ENCODE peak calls at places on chromosome 7, in five cellular contexts. Y, F, Z, M and K are unnamed samples.
A peak's percentile ranks its signal among the peaks of the same experiment; 100 is the strongest.

GRCh38 chr7:23012797-23013714 is 874 bp downstream of the HYCC1 start:
- DNase-seq in Y (peak; percentile 62), M (peak; percentile 33), Z (no peak), F (no peak), K (no peak)

GRCh38 chr7:24894670-24895221 is 85.2 kb downstream of the OSBPL3 start:
- DNase-seq in Z (no peak), Y (peak; percentile 56), F (no peak), M (no peak), K (no peak)

GRCh38 chr7:137768371-137768770 is 78.4 kb downstream of the DGKI start:
- DNase-seq in Y (no peak), F (no peak), M (no peak), Z (no peak), K (no peak)

GRCh38 chr7:124765401-124766352 is at the start of gene GPR37:
- DNase-seq in M (no peak), F (peak; percentile 34), Z (peak; percentile 78), Y (peak; percentile 95), K (peak; percentile 33)

GRCh38 chr7:26090927-26091519 is 61.0 kb upstream of the NFE2L3 start:
- DNase-seq in Y (peak; percentile 80), M (no peak), F (peak; percentile 82), Z (peak; percentile 26), K (peak; percentile 70)

GRCh38 chr7:158987691-158988090 is 131.3 kb downstream of the DYNC2I1 start:
- DNase-seq in Y (no peak), M (no peak), F (no peak), Z (no peak), K (no peak)

GRCh38 chr7:144777005-144777814 is 58.6 kb downstream of the TPK1 start:
- DNase-seq in Y (no peak), Z (no peak), F (no peak), M (no peak), K (no peak)

GRCh38 chr7:153524070-153524601 is 528.1 kb upstream of the DPP6 start:
- DNase-seq in F (no peak), Y (no peak), Z (no peak), M (peak; percentile 54), K (no peak)

GRCh38 chr7:157464971-157465481 is 128.2 kb downstream of the DNAJB6 start:
- DNase-seq in F (no peak), Y (no peak), Z (no peak), M (no peak), K (no peak)

GRCh38 chr7:28466885-28467284 is 54.6 kb downstream of the CREB5 start:
- DNase-seq in Y (no peak), M (no peak), Z (no peak), F (no peak), K (no peak)

GRCh38 chr7:68505721-68506120 is 1092.6 kb upstream of the AUTS2 start:
- DNase-seq in Y (no peak), Z (no peak), M (no peak), F (no peak), K (no peak)

GRCh38 chr7:50690541-50691011 is 92.1 kb downstream of the GRB10 start:
- DNase-seq in F (peak; percentile 43), Z (no peak), Y (no peak), M (no peak), K (peak; percentile 36)

GRCh38 chr7:4103352-4104091 is 578.6 kb upstream of the FOXK1 start:
- DNase-seq in F (peak; percentile 2), Z (no peak), Y (peak; percentile 62), M (no peak), K (no peak)

GRCh38 chr7:149837620-149838223 is 453 bp upstream of the ZNF862 start:
- DNase-seq in M (no peak), Y (no peak), Z (no peak), F (no peak), K (no peak)

GRCh38 chr7:5695037-5695708 is 86.3 kb downstream of the RNF216 start:
- DNase-seq in M (no peak), F (peak; percentile 78), Y (no peak), Z (peak; percentile 80), K (peak; percentile 85)

GRCh38 chr7:28654111-28654510 is 241.8 kb downstream of the CREB5 start:
- DNase-seq in Z (no peak), F (no peak), M (no peak), Y (no peak), K (no peak)

GRCh38 chr7:74023037-74023436 is 4.9 kb upstream of the ELN start:
- DNase-seq in Z (no peak), F (peak; percentile 63), M (peak; percentile 68), Y (peak; percentile 83), K (peak; percentile 53)

GRCh38 chr7:111104710-111105109 is 13.8 kb downstream of the LRRN3 start:
- DNase-seq in Y (no peak), F (no peak), M (no peak), Z (no peak), K (no peak)

GRCh38 chr7:149220534-149220933 is 18.9 kb upstream of the ZNF212 start:
- DNase-seq in Z (no peak), M (no peak), F (peak; percentile 56), Y (peak; percentile 51), K (peak; percentile 65)

GRCh38 chr7:134701272-134701671 is 54.6 kb downstream of the BPGM start:
- DNase-seq in Y (peak; percentile 48), M (no peak), F (peak; percentile 55), Z (no peak), K (peak; percentile 63)

GRCh38 chr7:66150471-66150870 is 35.8 kb downstream of the CRCP start:
- DNase-seq in M (peak; percentile 61), F (peak; percentile 90), Z (no peak), Y (peak; percentile 51), K (peak; percentile 92)

GRCh38 chr7:27046854-27047549 is 48.8 kb downstream of the HOXA1 start:
- DNase-seq in M (no peak), F (peak; percentile 13), Y (no peak), Z (peak; percentile 6), K (peak; percentile 89)

GRCh38 chr7:34247468-34247867 is 342.1 kb downstream of the BMPER start:
- DNase-seq in Z (no peak), Y (no peak), M (no peak), F (peak; percentile 4), K (peak; percentile 75)

GRCh38 chr7:29565982-29566746 is 2.5 kb downstream of the PRR15 start:
- DNase-seq in F (peak; percentile 40), M (no peak), Z (no peak), Y (peak; percentile 79), K (no peak)

DNA sequence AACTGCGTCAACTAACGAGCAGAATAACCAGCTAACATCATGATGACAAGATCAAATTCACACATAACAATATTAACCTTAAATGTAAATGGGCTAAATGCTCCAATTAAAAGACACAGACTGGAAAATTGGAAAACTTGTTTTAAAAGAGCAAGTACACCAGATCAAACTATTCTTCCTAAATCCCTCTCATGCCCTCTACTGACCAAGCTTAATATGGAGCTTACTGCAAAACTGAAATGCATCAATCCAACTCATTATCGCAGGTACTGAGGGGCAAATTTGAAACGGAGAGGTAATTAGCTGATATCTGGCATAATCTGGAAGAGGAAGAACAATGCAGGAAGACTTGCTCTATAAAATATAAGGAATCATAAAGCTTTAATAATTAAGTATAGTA is 1223.8 kb downstream of the NXPH1 start:
- DNase-seq in M (no peak), Z (no peak), F (no peak), Y (no peak), K (no peak)
- TF ChIP-seq CTCF in M (no peak), Z (no peak), F (no peak), Y (no peak), K (no peak)

DNA sequence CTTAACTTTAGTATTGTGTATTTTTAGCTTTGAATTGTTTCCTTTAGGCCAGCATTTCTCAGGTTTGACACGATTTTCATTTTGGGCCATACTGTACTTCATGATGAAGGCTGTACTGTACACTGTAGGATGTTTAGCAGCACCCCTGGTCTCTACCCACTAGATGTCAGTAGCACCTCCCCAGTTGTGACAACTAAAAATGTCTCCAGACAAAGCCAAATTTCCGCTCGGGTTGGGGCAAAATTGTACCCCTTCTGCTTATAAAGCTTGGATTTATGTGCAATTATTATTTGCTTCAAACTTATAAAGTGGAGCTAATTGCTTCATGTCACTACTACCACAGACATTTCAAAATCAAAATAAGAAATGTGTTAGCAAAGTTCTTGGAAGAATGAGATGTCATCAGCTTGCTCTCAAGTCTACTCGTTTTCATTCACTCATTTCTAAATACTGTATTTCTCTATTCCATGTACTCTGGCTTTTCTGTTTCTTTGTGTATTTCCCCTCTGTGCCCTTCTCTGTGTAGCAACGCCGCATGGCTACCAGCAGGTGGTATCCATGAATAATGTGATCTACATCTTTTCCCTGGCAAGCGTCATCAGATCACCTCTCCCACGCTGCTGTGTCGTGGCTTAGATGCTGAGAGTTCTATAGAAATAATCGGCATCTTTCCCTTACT is 47.7 kb upstream of the CALCR start:
- DNase-seq in Z (no peak), F (peak; percentile 30), Y (peak; percentile 32), M (no peak), K (peak; percentile 45)
- H3K4me3 ChIP-seq in Z (no peak overlapping the region), F (no peak overlapping the region), Y (no peak overlapping the region), M (peak overlapping the region; percentile 32), K (no peak overlapping the region)

DNA sequence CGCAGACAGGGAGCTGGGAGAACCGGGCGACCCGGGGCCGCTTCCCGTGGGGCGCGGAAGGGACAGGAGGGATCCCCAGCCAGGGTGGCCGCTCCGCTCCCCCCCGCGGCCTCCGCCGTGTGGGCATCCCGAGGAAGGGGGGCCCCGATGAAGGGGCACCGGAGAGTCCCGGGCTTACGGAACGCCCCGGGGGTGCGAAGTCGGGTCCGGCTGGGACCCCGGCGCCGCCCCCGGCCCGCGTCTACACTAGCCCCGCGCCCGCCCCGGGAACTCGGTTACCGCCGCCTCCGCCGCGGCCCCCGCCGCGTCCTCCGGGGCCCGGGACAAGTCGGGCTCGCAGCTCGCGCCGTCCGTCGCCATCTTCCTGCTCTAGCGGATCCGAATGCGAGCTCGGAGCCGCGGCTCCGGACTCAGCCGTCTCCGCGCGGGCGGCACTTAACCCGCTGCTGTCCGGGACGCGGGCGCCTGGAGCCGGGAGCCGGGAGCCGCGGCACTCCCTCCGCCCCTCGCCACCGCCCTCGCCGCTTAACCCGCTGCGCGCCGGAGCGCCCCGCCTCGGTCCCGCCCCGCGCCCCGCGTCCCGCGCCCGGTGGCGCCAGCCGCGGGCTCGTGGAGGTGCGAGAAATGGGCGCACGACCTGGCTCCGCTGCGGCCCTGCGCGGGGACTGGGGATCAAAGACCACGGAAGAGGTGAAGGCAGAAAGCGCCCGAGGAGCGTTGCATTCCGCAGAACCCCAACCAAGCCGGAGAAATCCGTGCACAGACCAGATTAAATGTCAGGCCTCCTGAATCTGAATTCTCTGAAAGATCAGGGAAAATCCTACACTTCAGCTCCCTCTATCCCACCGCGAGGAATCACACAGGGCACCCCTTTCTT is at the start of gene CTTNBP2:
- DNase-seq in M (peak; percentile 63), Y (peak; percentile 75), F (peak; percentile 50), Z (no peak), K (peak; percentile 41)
- TF ChIP-seq CTCF in M (no peak), Y (no peak), F (no peak), Z (peak; percentile 38), K (peak; percentile 12)

DNA sequence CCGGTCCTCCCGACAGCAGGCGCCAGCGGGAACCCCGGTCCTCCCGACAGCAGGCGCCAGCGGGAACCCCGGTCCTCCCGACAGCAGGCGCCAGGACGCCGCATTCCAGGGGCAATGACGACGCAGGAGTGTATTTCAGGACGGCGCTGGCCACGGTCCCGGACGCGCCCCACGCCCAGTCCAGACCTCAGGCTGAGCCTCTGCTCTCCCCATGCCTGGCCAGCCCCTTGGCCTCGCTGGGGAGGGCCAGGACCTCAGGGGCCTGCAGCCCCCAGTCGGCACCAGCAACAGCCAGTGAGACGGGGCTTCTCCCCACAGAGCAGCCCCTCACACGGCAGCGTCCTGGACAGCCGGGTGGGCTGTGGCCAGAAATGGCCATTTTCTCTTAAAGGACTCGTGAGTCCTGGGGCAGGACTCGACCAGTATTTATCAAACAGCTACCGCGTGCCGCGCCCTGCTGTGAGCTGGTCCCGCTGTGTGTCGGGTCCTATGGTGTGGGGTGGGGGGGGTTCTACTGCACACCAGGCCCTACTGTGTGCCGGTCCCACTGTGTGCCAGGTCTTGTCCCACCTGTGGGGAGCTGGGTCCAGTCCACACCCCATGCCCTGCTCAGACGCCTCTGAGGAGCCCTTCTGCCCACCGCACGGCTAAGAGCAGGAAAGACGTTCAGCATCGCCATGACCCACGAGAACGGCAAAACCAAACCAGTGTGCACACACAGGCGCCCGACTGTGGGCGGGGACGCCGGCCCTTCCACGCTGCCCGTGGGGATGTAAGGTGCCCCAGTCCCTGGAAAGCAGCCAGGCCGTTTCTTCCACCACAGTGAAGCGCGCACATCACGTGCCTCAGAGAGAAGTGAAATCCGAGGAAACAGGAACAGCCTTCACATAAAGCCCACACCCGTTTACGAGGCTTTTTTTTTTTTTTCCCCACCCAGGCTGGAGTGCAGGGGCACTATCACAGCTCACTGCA is 33.3 kb downstream of the GET4 start:
- DNase-seq in M (peak; percentile 77), F (peak; percentile 54), Y (peak; percentile 82), Z (no peak), K (no peak)
- H3K4me3 ChIP-seq in M (peak overlapping the region; percentile 54), F (peak overlapping the region; percentile 34), Y (peak overlapping the region; percentile 37), Z (peak overlapping the region; percentile 32), K (no peak overlapping the region)